ENCODE peak calls at places on chromosome 17, in five cellular contexts. L is memory B cell, G is Kasumi-1, U is posterior cingulate gyrus, E is neural crest cell. C is an unnamed sample.

GRCh38 chr17:16926061-16926511 is 45.8 kb downstream of the TNFRSF13B start:
- DNase-seq in U (peak; percentile 51), G (no peak), E (no peak), L (no peak), C (peak; percentile 8)

GRCh38 chr17:1056761-1057160 is 59.8 kb downstream of the TIMM22 start:
- DNase-seq in G (no peak), U (peak; percentile 67), L (no peak), E (no peak), C (peak; percentile 24)

GRCh38 chr17:1252203-1252608 is 18.0 kb upstream of the BHLHA9 start:
- DNase-seq in G (no peak), U (no peak), E (no peak), L (no peak), C (no peak)

GRCh38 chr17:72602517-72603345 is 481.9 kb downstream of the SOX9 start:
- DNase-seq in L (no peak), U (no peak), G (no peak), E (no peak), C (no peak)

GRCh38 chr17:82935944-82936767 is 96.3 kb upstream of the ZNF750 start:
- DNase-seq in G (no peak), U (peak; percentile 59), E (no peak), L (no peak), C (no peak)

GRCh38 chr17:27380551-27380950 is 75.7 kb upstream of the KSR1 start:
- DNase-seq in E (no peak), G (no peak), U (no peak), L (no peak), C (no peak)

GRCh38 chr17:6243186-6243585 is 173.0 kb downstream of the WSCD1 start:
- DNase-seq in G (no peak), U (no peak), L (no peak), E (no peak), C (no peak)

GRCh38 chr17:44820631-44821196 is 9.4 kb downstream of the GJC1 start:
- DNase-seq in U (no peak), G (no peak), L (no peak), E (no peak), C (no peak)

GRCh38 chr17:40910441-40910841 is 25.4 kb upstream of the KRT20 start:
- DNase-seq in E (no peak), U (no peak), G (no peak), L (no peak), C (no peak)

GRCh38 chr17:73196500-73196899 is 3.6 kb downstream of the COG1 start:
- DNase-seq in G (no peak), E (no peak), L (no peak), U (no peak), C (no peak)

GRCh38 chr17:2137342-2138098 is 82.6 kb downstream of the HIC1 start:
- DNase-seq in L (no peak), U (no peak), G (no peak), E (peak; percentile 20), C (peak; percentile 35)

GRCh38 chr17:2239882-2240430 is 63.6 kb downstream of the SMG6 start:
- DNase-seq in E (no peak), U (no peak), G (no peak), L (peak; percentile 40), C (no peak)

GRCh38 chr17:18070861-18071340 is 16.8 kb upstream of the DRG2 start:
- DNase-seq in G (peak; percentile 24), E (no peak), L (no peak), U (no peak), C (peak; percentile 99)

GRCh38 chr17:76713765-76714164 is 3.0 kb upstream of the MXRA7 start:
- DNase-seq in E (no peak), G (no peak), L (no peak), U (peak; percentile 9), C (no peak)

GRCh38 chr17:62690168-62690897 is 62.9 kb downstream of the MRC2 start:
- DNase-seq in E (no peak), G (no peak), U (no peak), L (no peak), C (no peak)

GRCh38 chr17:77462101-77462500 is 321.3 kb downstream of the SEC14L1 start:
- DNase-seq in L (no peak), U (no peak), G (peak; percentile 51), E (no peak), C (no peak)

GRCh38 chr17:19247423-19247822 is 10.3 kb downstream of the EPN2 start:
- DNase-seq in G (no peak), E (no peak), L (no peak), U (no peak), C (no peak)

GRCh38 chr17:7572588-7573323 is 6.7 kb upstream of the CD68 start:
- DNase-seq in L (peak; percentile 100), E (peak; percentile 100), U (peak; percentile 100), G (peak; percentile 97), C (peak; percentile 97)

GRCh38 chr17:31794111-31794510 is 64.9 kb downstream of the COPRS start:
- DNase-seq in U (peak; percentile 55), G (no peak), L (no peak), E (no peak), C (no peak)

GRCh38 chr17:27573971-27574525 is 56.9 kb upstream of the LGALS9 start:
- DNase-seq in E (no peak), U (no peak), G (no peak), L (no peak), C (no peak)

GRCh38 chr17:40317345-40317873 is 8.4 kb downstream of the RARA start:
- DNase-seq in L (no peak), U (no peak), E (peak; percentile 61), G (peak; percentile 38), C (peak; percentile 77)

GRCh38 chr17:11511696-11512095 is 86.6 kb upstream of the DNAH9 start:
- DNase-seq in G (no peak), E (no peak), L (no peak), U (no peak), C (no peak)

GRCh38 chr17:17044846-17045561 is 2.7 kb downstream of the MPRIP start:
- DNase-seq in U (peak; percentile 83), E (no peak), L (no peak), G (peak; percentile 66), C (peak; percentile 97)

GRCh38 chr17:37791434-37791833 is 46.6 kb upstream of the HNF1B start:
- DNase-seq in U (no peak), L (peak; percentile 39), G (peak; percentile 32), E (no peak), C (peak; percentile 19)

GRCh38 chr17:18226284-18226945 is 980 bp downstream of the LLGL1 start:
- DNase-seq in E (no peak), U (no peak), L (no peak), G (no peak), C (no peak)

GRCh38 chr17:29238133-29238850 is 8.4 kb upstream of the CRYBA1 start:
- DNase-seq in L (no peak), G (no peak), U (no peak), E (no peak), C (no peak)

GRCh38 chr17:37774508-37774907 is 29.6 kb upstream of the HNF1B start:
- DNase-seq in U (no peak), G (no peak), E (no peak), L (peak; percentile 21), C (no peak)

GRCh38 chr17:76452646-76453430 is at the start of gene UBE2O:
- DNase-seq in E (peak; percentile 94), G (peak; percentile 95), U (peak; percentile 97), L (peak; percentile 97), C (peak; percentile 97)

GRCh38 chr17:55825213-55825612 is 74.4 kb downstream of the PCTP start:
- DNase-seq in G (peak; percentile 31), E (no peak), L (no peak), U (no peak), C (peak; percentile 33)

GRCh38 chr17:16178836-16179235 is 36.5 kb downstream of the NCOR1 start:
- DNase-seq in E (no peak), L (no peak), U (no peak), G (no peak), C (no peak)

GRCh38 chr17:50206604-50207293 is 5.3 kb upstream of the COL1A1 start:
- DNase-seq in G (no peak), U (no peak), L (no peak), E (peak; percentile 65), C (peak; percentile 43)

GRCh38 chr17:15263206-15263579 is 1.9 kb downstream of the PMP22 start:
- DNase-seq in E (no peak), U (peak; percentile 88), G (no peak), L (no peak), C (no peak)

GRCh38 chr17:6547336-6547735 is 9.0 kb downstream of the PITPNM3 start:
- DNase-seq in U (peak; percentile 36), E (no peak), L (no peak), G (no peak), C (no peak)

GRCh38 chr17:70767102-70767701 is 597.9 kb downstream of the KCNJ2 start:
- DNase-seq in L (no peak), U (no peak), E (peak; percentile 21), G (peak; percentile 67), C (peak; percentile 53)

GRCh38 chr17:36941265-36942021 is 4.2 kb downstream of the LHX1 start:
- DNase-seq in G (no peak), L (peak; percentile 34), E (no peak), U (no peak), C (no peak)

GRCh38 chr17:36092228-36092627 is 2.3 kb upstream of the CCL3 start:
- DNase-seq in U (no peak), L (no peak), G (no peak), E (no peak), C (no peak)

GRCh38 chr17:79935845-79936470 is 96.7 kb upstream of the CBX4 start:
- DNase-seq in E (no peak), G (no peak), U (no peak), L (no peak), C (no peak)

GRCh38 chr17:81387235-81388060 is 7.8 kb upstream of the BAHCC1 start:
- DNase-seq in G (peak; percentile 28), L (no peak), U (no peak), E (peak; percentile 48), C (peak; percentile 92)

GRCh38 chr17:21524211-21524591 is 148.0 kb downstream of the KCNJ12 start:
- DNase-seq in L (no peak), U (no peak), G (no peak), E (no peak), C (peak; percentile 56)